ENCODE peak calls at places on chromosomes 3 and 15, in four cellular contexts. V is T1000; I is stimulated activated CD8-positive, alpha-beta memory T cell treated with anti-CD3 and anti-CD28 coated beads, Interleukin-15, amount 100 ng/mL, for 24 hours; J is Calu3. M is an unnamed sample.

GRCh38 chr15:35980719-35981118 is 434.8 kb upstream of the DPH6 start:
- DNase-seq in V (no peak), I (no peak), J (no peak), M (no peak)

GRCh38 chr15:50137330-50137761 is 18.3 kb upstream of the ATP8B4 start:
- DNase-seq in V (peak; percentile 74), I (no peak), J (peak; percentile 21), M (peak; percentile 62)

GRCh38 chr15:53401503-53401902 is 358.0 kb downstream of the WDR72 start:
- DNase-seq in V (no peak), I (no peak), J (no peak), M (no peak)

GRCh38 chr3:133989931-133990702 is 39.6 kb downstream of the SLCO2A1 start:
- DNase-seq in V (no peak), I (no peak), J (no peak), M (no peak)

GRCh38 chr15:25930931-25931330 is 67.8 kb upstream of the ATP10A start:
- DNase-seq in V (no peak), I (no peak), J (no peak), M (no peak)

GRCh38 chr3:112005091-112005672 is 6.5 kb downstream of the TAGLN3 start:
- DNase-seq in V (no peak), I (no peak), J (no peak), M (no peak)

GRCh38 chr3:42535981-42536784 is 33.7 kb downstream of the VIPR1 start:
- DNase-seq in V (no peak), I (no peak), J (peak; percentile 28), M (no peak)

GRCh38 chr3:48034000-48034516 is 17.8 kb upstream of the MAP4 start:
- DNase-seq in V (no peak), I (no peak), J (peak; percentile 34), M (no peak)

GRCh38 chr15:40892449-40893012 is 1.7 kb upstream of the VPS18 start:
- DNase-seq in V (no peak), I (no peak), J (no peak), M (no peak)

GRCh38 chr15:41557673-41558399 is 1.2 kb upstream of the TYRO3 start:
- DNase-seq in V (peak; percentile 48), I (peak; percentile 43), J (peak; percentile 54), M (peak; percentile 80)

GRCh38 chr3:128950223-128950938 is 43.5 kb downstream of the CFAP92 start:
- DNase-seq in V (no peak), I (no peak), J (peak; percentile 34), M (no peak)

GRCh38 chr3:138412821-138413531 is 21.4 kb upstream of the ESYT3 start:
- DNase-seq in V (no peak), I (no peak), J (no peak), M (no peak)

GRCh38 chr15:70714575-70714974 is 48.8 kb downstream of the UACA start:
- DNase-seq in V (no peak), I (no peak), J (no peak), M (no peak)

GRCh38 chr3:11632564-11632963 is 11.2 kb downstream of the VGLL4 start:
- DNase-seq in V (no peak), I (no peak), J (no peak), M (no peak)

GRCh38 chr15:74826372-74826819 is at the start of gene CPLX3:
- DNase-seq in V (no peak), I (no peak), J (peak; percentile 50), M (no peak)

GRCh38 chr15:57227181-57227580 is 149.1 kb upstream of the CGNL1 start:
- DNase-seq in V (no peak), I (no peak), J (no peak), M (no peak)

GRCh38 chr3:127779747-127780146 is 42.6 kb downstream of the MGLL start:
- DNase-seq in V (no peak), I (no peak), J (peak; percentile 38), M (no peak)

GRCh38 chr3:48694610-48695051 is 8.9 kb upstream of the NCKIPSD start:
- DNase-seq in V (peak; percentile 55), I (no peak), J (peak; percentile 48), M (peak; percentile 72)

GRCh38 chr15:99257107-99257750 is 5.9 kb downstream of the LRRC28 start:
- DNase-seq in V (no peak), I (no peak), J (no peak), M (no peak)

GRCh38 chr3:188151438-188151837 is 2.5 kb upstream of the LPP start:
- DNase-seq in V (no peak), I (no peak), J (no peak), M (no peak)

GRCh38 chr15:73740152-73741048 is 12.8 kb downstream of the INSYN1 start:
- DNase-seq in V (no peak), I (no peak), J (no peak), M (no peak)

GRCh38 chr15:77609558-77609957 is 23.2 kb downstream of the LINGO1 start:
- DNase-seq in V (no peak), I (no peak), J (no peak), M (no peak)

GRCh38 chr3:46406440-46406785 is 453 bp downstream of the CCR5AS start:
- DNase-seq in V (no peak), I (no peak), J (no peak), M (no peak)

GRCh38 chr15:31758126-31758525 is 272.2 kb upstream of the CHRNA7 start:
- DNase-seq in V (no peak), I (no peak), J (peak; percentile 56), M (peak; percentile 66)

GRCh38 chr3:13344663-13345062 is 75.5 kb downstream of the NUP210 start:
- DNase-seq in V (no peak), I (no peak), J (no peak), M (no peak)

GRCh38 chr15:66184492-66184891 is 69.1 kb downstream of the MEGF11 start:
- DNase-seq in V (no peak), I (no peak), J (no peak), M (no peak)

GRCh38 chr3:15300318-15301078 is 31.9 kb downstream of the SH3BP5 start:
- DNase-seq in V (peak; percentile 72), I (no peak), J (peak; percentile 22), M (peak; percentile 72)

GRCh38 chr15:91855684-91856553 is 2.4 kb downstream of the SLCO3A1 start:
- DNase-seq in V (no peak), I (no peak), J (peak; percentile 86), M (no peak)

GRCh38 chr3:10753964-10754363 is 62.1 kb upstream of the SLC6A11 start:
- DNase-seq in V (peak; percentile 7), I (no peak), J (peak; percentile 69), M (peak; percentile 12)

GRCh38 chr3:64443553-64444331 is 218.5 kb upstream of the PRICKLE2 start:
- DNase-seq in V (no peak), I (no peak), J (no peak), M (peak; percentile 78)

GRCh38 chr15:27495963-27496459 is 525.0 kb downstream of the GABRG3 start:
- DNase-seq in V (no peak), I (no peak), J (no peak), M (no peak)

GRCh38 chr15:68311464-68311835 is 33.9 kb downstream of the FEM1B start:
- DNase-seq in V (no peak), I (no peak), J (no peak), M (peak; percentile 32)

GRCh38 chr3:14412831-14413380 is 10.5 kb downstream of the SLC6A6 start:
- DNase-seq in V (no peak), I (no peak), J (no peak), M (no peak)

GRCh38 chr3:111610189-111610588 is 15.0 kb upstream of the ZBED2 start:
- DNase-seq in V (no peak), I (no peak), J (no peak), M (no peak)

GRCh38 chr15:81385110-81386076 is 11.4 kb upstream of the TMC3 start:
- DNase-seq in V (no peak), I (no peak), J (no peak), M (no peak)

GRCh38 chr3:107690522-107691138 is 167.9 kb downstream of the BBX start:
- DNase-seq in V (no peak), I (no peak), J (no peak), M (peak; percentile 35)

GRCh38 chr15:31338879-31339557 is 12.4 kb downstream of the KLF13 start:
- DNase-seq in V (peak; percentile 77), I (no peak), J (no peak), M (peak; percentile 97)

GRCh38 chr3:135706758-135707375 is 258.7 kb upstream of the PPP2R3A start:
- DNase-seq in V (no peak), I (no peak), J (no peak), M (no peak)

GRCh38 chr15:89496155-89497098 is at the start of gene RHCG:
- DNase-seq in V (no peak), I (no peak), J (peak; percentile 83), M (no peak)

M was measured in SJSA1.